ENCODE peak calls at places on chromosomes 3 and 15, in four cellular contexts. N, C, G and U are unnamed samples.

GRCh38 chr15:91929509-91929908 is 76.0 kb downstream of the SLCO3A1 start:
- DNase-seq in N (no peak), C (no peak), G (no peak), U (peak)

GRCh38 chr3:181794036-181794790 is 82.5 kb downstream of the SOX2 start:
- DNase-seq in G (no peak), N (no peak), C (no peak), U (no peak)

GRCh38 chr3:8736436-8736835 is 2.8 kb downstream of the CAV3 start:
- DNase-seq in C (no peak), N (no peak), G (no peak), U (no peak)

GRCh38 chr3:124558898-124559649 is 171.2 kb upstream of the UMPS start:
- DNase-seq in C (peak), N (no peak), G (no peak), U (peak)

GRCh38 chr3:171770689-171771620 is 39.3 kb downstream of the PLD1 start:
- DNase-seq in N (peak), G (no peak), C (peak), U (no peak)

GRCh38 chr15:90386221-90386620 is 1.8 kb upstream of the IQGAP1 start:
- DNase-seq in N (no peak), G (no peak), C (no peak), U (no peak)

GRCh38 chr3:158159714-158160113 is 49.8 kb downstream of the RSRC1 start:
- DNase-seq in N (no peak), G (no peak), C (peak), U (no peak)

GRCh38 chr15:73146419-73146818 is 94.2 kb downstream of the NEO1 start:
- DNase-seq in N (no peak), G (no peak), C (no peak), U (no peak)

GRCh38 chr3:42662037-42662812 is 8.7 kb downstream of the ZBTB47 start:
- DNase-seq in N (no peak), C (no peak), G (no peak), U (no peak)

GRCh38 chr3:131561511-131561910 is 58.7 kb upstream of the MRPL3 start:
- DNase-seq in N (no peak), G (no peak), C (no peak), U (no peak)

GRCh38 chr3:46576899-46577298 is 10.8 kb upstream of the LRRC2 start:
- DNase-seq in G (no peak), C (no peak), N (no peak), U (no peak)

GRCh38 chr3:30886888-30887287 is 7.6 kb downstream of the GADL1 start:
- DNase-seq in G (no peak), N (no peak), C (no peak), U (no peak)

GRCh38 chr3:46926871-46927717 is 49.5 kb downstream of the CCDC12 start:
- DNase-seq in G (no peak), C (no peak), N (peak), U (no peak)

GRCh38 chr15:68791431-68792283 is 29.0 kb downstream of the ANP32A start:
- DNase-seq in C (no peak), N (peak), G (no peak), U (no peak)

GRCh38 chr15:48627260-48627969 is 18.1 kb downstream of the FBN1 start:
- DNase-seq in G (no peak), C (no peak), N (no peak), U (no peak)

GRCh38 chr15:78640840-78641733 is at the start of gene CHRNB4:
- DNase-seq in N (no peak), C (peak), G (peak), U (peak)

GRCh38 chr3:123695152-123695551 is 110.3 kb upstream of the HACD2 start:
- DNase-seq in C (no peak), N (no peak), G (no peak), U (no peak)

GRCh38 chr3:59751606-59752005 is 701.8 kb upstream of the CFAP20DC start:
- DNase-seq in N (no peak), G (no peak), C (no peak), U (no peak)

GRCh38 chr3:102181202-102181920 is 253.5 kb upstream of the ZPLD1 start:
- DNase-seq in G (no peak), C (no peak), N (no peak), U (no peak)

GRCh38 chr3:53100818-53101466 is 29.3 kb downstream of the RFT1 start:
- DNase-seq in G (no peak), N (no peak), C (peak), U (no peak)

GRCh38 chr15:77002436-77002835 is 7.5 kb downstream of the PSTPIP1 start:
- DNase-seq in G (no peak), C (no peak), N (no peak), U (no peak)

GRCh38 chr15:89363133-89363532 is 28.5 kb upstream of the POLG start:
- DNase-seq in N (no peak), G (no peak), C (no peak), U (no peak)

GRCh38 chr3:38397320-38397719 is 50.7 kb downstream of the XYLB start:
- DNase-seq in N (no peak), C (peak), G (no peak), U (no peak)

DNA sequence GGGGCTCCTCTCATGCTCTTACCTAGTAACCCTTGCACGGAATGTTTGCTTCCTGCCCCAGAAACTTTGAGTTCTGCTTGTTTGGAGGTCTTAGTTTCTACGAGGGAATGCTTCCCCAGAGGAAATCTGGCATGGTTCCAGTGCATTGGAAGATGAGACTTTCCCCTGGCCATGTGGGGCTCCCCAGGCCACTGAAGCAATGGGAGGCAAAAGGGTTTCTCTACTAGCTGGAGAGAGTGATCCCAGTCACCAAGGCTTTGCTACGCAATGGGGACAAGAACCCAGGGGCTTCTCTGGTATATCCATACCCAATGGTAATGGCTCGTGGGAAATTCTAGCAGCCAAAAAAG is 44.2 kb upstream of the RPL32 start:
- DNase-seq in N (no peak), C (peak), G (no peak), U (no peak)
- TF ChIP-seq NRF1 in N (no peak), C (no peak), G (no peak), U (no peak)

GRCh38 chr15:100525894-100526512 is 2.7 kb downstream of the CERS3 start:
- DNase-seq in C (no peak), G (no peak), N (no peak), U (no peak)
- TF ChIP-seq GABPA in C (no peak), G (no peak), N (no peak), U (no peak)

DNA sequence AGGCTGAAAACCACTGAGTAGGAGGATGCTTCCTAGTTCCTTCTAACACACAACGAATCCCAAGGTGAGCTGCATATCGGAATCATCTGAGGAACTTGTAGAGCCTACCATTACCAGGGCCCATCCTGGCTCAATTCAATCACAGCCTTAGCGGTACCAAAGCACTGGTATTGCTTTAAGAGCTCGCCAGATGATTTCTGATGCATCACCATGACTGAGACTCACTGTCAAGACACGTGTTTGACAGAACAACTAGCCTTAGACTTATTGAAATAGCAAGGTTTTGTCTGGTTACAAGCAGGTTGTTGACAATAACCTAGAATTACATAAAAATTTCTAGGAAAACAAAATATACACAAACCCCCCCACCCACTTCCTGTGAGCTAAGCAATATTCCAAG is 68.5 kb downstream of the CBLB start:
- DNase-seq in C (no peak), G (no peak), N (no peak), U (no peak)
- TF ChIP-seq NRF1 in C (no peak), G (no peak), N (no peak), U (no peak)

GRCh38 chr3:128804017-128804816 is 75.2 kb upstream of the ACAD9 start:
- DNase-seq in N (peak), G (no peak), C (peak), U (no peak)
- TF ChIP-seq GABPA in N (peak), G (no peak), C (no peak), U (no peak)